ENCODE peak calls at places on chromosomes 2 and 18, in nine cellular contexts. D is astrocyte, T is colonic mucosa, Q is neural progenitor cell, C is body of pancreas, V is GM23338, I is suprapubic skin, E is fibroblast of lung, Z is cardiac muscle cell. F is an unnamed sample.

GRCh38 chr2:238527565-238527964 is 100.8 kb downstream of the ASB1 start:
- DNase-seq in D (peak; percentile 82), T (no peak), Q (peak; percentile 26), C (no peak), V (no peak), I (no peak), E (peak; percentile 19), Z (no peak), F (no peak)

GRCh38 chr2:24930768-24931167 is 10.7 kb upstream of the ADCY3 start:
- DNase-seq in D (peak; percentile 27), T (no peak), Q (no peak), C (no peak), V (peak; percentile 21), I (peak; percentile 47), E (no peak), Z (peak; percentile 70), F (no peak)

GRCh38 chr2:158619496-158619895 is 162.7 kb downstream of the PKP4 start:
- DNase-seq in D (peak; percentile 63), T (no peak), Q (peak; percentile 7), C (peak; percentile 12), V (peak; percentile 21), I (no peak), E (peak; percentile 31), Z (no peak), F (no peak)

GRCh38 chr18:8706545-8706980 is 1.2 kb downstream of the MTCL1 start:
- DNase-seq in D (no peak), T (no peak), Q (peak; percentile 39), C (no peak), V (no peak), I (no peak), E (no peak), Z (peak; percentile 6), F (no peak)

GRCh38 chr2:73013941-73014340 is 57.6 kb downstream of the SFXN5 start:
- DNase-seq in D (peak; percentile 60), T (no peak), Q (no peak), C (no peak), V (no peak), I (no peak), E (peak; percentile 56), Z (no peak), F (no peak)

GRCh38 chr2:104836253-104836652 is 17.7 kb upstream of the POU3F3 start:
- DNase-seq in D (no peak), T (no peak), Q (no peak), C (no peak), V (no peak), I (no peak), E (no peak), Z (no peak), F (no peak)

GRCh38 chr2:217618744-217619143 is 384.1 kb downstream of the TNS1 start:
- DNase-seq in D (no peak), T (no peak), Q (no peak), C (no peak), V (no peak), I (no peak), E (no peak), Z (no peak), F (no peak)

GRCh38 chr2:189407161-189407943 is 33.9 kb upstream of the WDR75 start:
- DNase-seq in D (peak; percentile 78), T (no peak), Q (no peak), C (no peak), V (no peak), I (no peak), E (peak; percentile 81), Z (no peak), F (no peak)

GRCh38 chr2:202378661-202379338 is 2.7 kb downstream of the BMPR2 start:
- DNase-seq in D (no peak), T (no peak), Q (no peak), C (no peak), V (no peak), I (no peak), E (no peak), Z (no peak), F (no peak)
- H3K4me1 ChIP-seq in D (peaks cover 13% of the 10 kb centered on the region), T (no peaks in the 10 kb centered on the region), Q (peaks cover 19% of the 10 kb centered on the region), C (peaks cover 29% of the 10 kb centered on the region), V (peaks cover 30% of the 10 kb centered on the region), I (peaks cover 40% of the 10 kb centered on the region), E (peaks cover 4% of the 10 kb centered on the region), Z (peaks cover 13% of the 10 kb centered on the region), F (peaks cover 21% of the 10 kb centered on the region)

DNA sequence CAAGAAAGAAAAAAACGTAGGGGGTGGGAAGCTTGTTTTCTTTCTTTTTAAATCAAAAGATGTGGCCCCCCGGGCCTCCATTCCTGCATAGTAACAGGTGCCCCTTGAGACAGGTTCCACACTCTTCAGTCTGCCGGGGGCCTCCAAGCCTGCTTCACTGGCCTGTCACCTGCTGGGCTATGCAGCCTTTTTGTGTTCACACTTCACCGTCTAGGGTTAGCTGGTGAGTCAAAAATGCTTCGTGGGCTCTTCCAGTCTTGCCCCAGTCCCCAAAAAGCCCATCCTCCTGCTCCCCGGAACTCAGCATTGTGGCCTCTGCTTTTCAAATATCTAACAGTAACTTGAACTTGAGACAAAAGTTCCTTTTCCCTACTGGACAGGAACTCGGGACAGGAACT is 67.9 kb downstream of the POLR1A start:
- DNase-seq in D (no peak), T (no peak), Q (no peak), C (no peak), V (no peak), I (no peak), E (no peak), Z (no peak), F (no peak)
- H3K4me3 ChIP-seq in D (no peak overlapping the region), T (no peak overlapping the region), Q (no peak overlapping the region), C (no peak overlapping the region), V (no peak overlapping the region), I (no peak overlapping the region), E (no peak overlapping the region), Z (no peak overlapping the region), F (no peak overlapping the region)

GRCh38 chr2:224807153-224807964 is 91.2 kb upstream of the CCDC195 start:
- DNase-seq in D (no peak), T (no peak), Q (no peak), C (no peak), V (peak; percentile 5), I (no peak), E (peak; percentile 18), Z (no peak), F (no peak)
- TF ChIP-seq CTCF in D (no peak), T (no peak), Q (peak; percentile 17), C (no peak), V (peak; percentile 51), I (no peak), E (no peak), Z (no peak), F (no peak)

GRCh38 chr2:134262666-134263065 is 8.8 kb downstream of the MGAT5 start:
- DNase-seq in D (no peak), T (no peak), Q (no peak), C (no peak), V (no peak), I (no peak), E (no peak), Z (no peak), F (no peak)
- H3K4me1 ChIP-seq in D (peaks cover 15% of the 10 kb centered on the region), T (peaks cover 8% of the 10 kb centered on the region), Q (peaks cover 4% of the 10 kb centered on the region), C (peaks cover 25% of the 10 kb centered on the region), V (peaks cover 15% of the 10 kb centered on the region), I (peaks cover 27% of the 10 kb centered on the region), E (peaks cover 31% of the 10 kb centered on the region), Z (peaks cover 27% of the 10 kb centered on the region), F (peaks cover 23% of the 10 kb centered on the region)

GRCh38 chr2:175539122-175539521 is 357.6 kb upstream of the ATP5MC3 start:
- DNase-seq in D (no peak), T (no peak), Q (no peak), C (no peak), V (no peak), I (no peak), E (no peak), Z (no peak), F (no peak)

GRCh38 chr2:175535631-175536030 is 354.1 kb upstream of the ATP5MC3 start:
- DNase-seq in D (no peak), T (no peak), Q (no peak), C (no peak), V (no peak), I (no peak), E (no peak), Z (no peak), F (no peak)

GRCh38 chr2:175540421-175540820 is 358.9 kb upstream of the ATP5MC3 start:
- DNase-seq in D (no peak), T (no peak), Q (no peak), C (no peak), V (no peak), I (no peak), E (no peak), Z (no peak), F (no peak)

DNA sequence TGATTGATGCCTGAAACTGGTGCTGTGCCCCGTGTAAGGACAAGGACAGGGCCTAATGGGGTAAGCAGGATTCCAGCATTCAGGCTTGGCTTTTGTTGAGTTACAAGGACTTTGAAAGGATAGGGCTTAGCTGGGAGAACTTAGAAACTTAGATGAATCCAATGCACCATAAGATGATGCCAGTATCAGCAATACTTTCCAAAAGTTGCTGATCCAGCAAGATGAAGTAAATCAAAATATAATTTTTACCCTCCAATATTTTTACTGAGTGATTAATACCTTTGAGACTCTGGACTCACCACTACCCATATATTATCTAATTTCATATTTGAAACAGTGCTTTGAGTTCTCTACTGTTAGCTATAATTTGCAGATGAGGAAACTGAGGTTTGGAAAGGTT is 354.5 kb upstream of the ATP5MC3 start:
- DNase-seq in D (no peak), T (no peak), Q (peak; percentile 30), C (no peak), V (no peak), I (no peak), E (no peak), Z (no peak), F (no peak)
- H3K4me3 ChIP-seq in D (no peak overlapping the region), T (no peak overlapping the region), Q (no peak overlapping the region), C (no peak overlapping the region), V (no peak overlapping the region), I (no peak overlapping the region), E (no peak overlapping the region), Z (no peak overlapping the region), F (no peak overlapping the region)

F was measured in mucosa of descending colon.